ENCODE peak calls at places on chromosomes 2 and 18, in four cellular contexts. X is cardiac muscle cell, N is spleen, C is right lobe of liver. E is an unnamed sample.

GRCh38 chr2:168118733-168119518 is 128.5 kb downstream of the STK39 start:
- DNase-seq in X (peak), N (no peak), C (no peak), E (peak)

GRCh38 chr2:218431878-218432277 is 13.0 kb downstream of the VIL1 start:
- DNase-seq in X (no peak), N (peak), C (peak), E (no peak)

GRCh38 chr2:140529706-140530105 is 1601.1 kb downstream of the LRP1B start:
- DNase-seq in X (no peak), N (no peak), C (no peak), E (no peak)

GRCh38 chr2:219631925-219632757 is 4.7 kb downstream of the SLC4A3 start:
- DNase-seq in X (no peak), N (no peak), C (peak), E (no peak)

GRCh38 chr2:16525265-16525887 is 140.3 kb downstream of the CYRIA start:
- DNase-seq in X (peak), N (no peak), C (no peak), E (no peak)

GRCh38 chr2:60297296-60298010 is 256.0 kb downstream of the BCL11A start:
- DNase-seq in X (no peak), N (no peak), C (no peak), E (peak)

GRCh38 chr2:179447839-179448447 is 183.3 kb upstream of the SESTD1 start:
- DNase-seq in X (no peak), N (no peak), C (no peak), E (no peak)

GRCh38 chr2:138829326-138829725 is 49.1 kb upstream of the NXPH2 start:
- DNase-seq in X (peak), N (no peak), C (no peak), E (no peak)

GRCh38 chr18:8991131-8991530 is 111.4 kb upstream of the NDUFV2 start:
- DNase-seq in X (no peak), N (no peak), C (no peak), E (peak)

GRCh38 chr2:236776695-236777251 is 207.1 kb downstream of the ACKR3 start:
- DNase-seq in X (peak), N (no peak), C (no peak), E (peak)

GRCh38 chr2:131521961-131522781 is 5.5 kb upstream of the CCDC74A start:
- DNase-seq in X (no peak), N (peak), C (no peak), E (peak)

GRCh38 chr2:68244456-68244855 is 7.9 kb downstream of the PPP3R1 start:
- DNase-seq in X (peak), N (no peak), C (no peak), E (no peak)
- TF ChIP-seq CTCF in X (peak), N (no peak), C (peak), E (peak)

DNA sequence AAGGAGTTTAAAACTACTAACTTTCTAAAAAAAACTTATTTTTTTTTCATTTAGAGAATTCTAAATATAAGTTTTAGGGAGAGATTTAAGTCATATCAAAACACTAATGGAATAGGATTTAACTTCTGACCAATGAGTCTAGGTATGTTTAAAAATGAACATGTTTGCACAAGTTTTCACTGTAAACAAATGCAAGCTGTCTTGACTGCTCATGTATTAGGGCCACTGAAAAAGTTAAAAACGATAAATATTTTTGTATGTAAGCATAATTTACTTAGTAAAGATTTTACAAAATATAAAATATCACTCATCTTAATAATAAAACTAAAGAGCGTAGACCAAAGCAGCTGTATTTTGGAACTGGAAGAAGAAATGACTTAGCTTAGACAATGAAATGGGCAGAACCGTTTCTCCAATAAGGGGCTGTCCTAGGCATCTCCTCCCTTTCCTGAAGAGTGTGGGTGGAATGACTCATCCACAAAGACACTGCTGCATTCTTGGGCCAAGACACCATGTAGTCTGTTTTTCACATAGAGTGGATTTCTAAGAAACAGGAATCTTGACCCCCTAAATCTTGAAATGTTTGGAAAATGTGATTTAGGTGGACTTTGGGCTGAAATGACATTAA is 118.8 kb downstream of the MEP1B start:
- DNase-seq in X (peak), N (no peak), C (no peak), E (peak)
- H3K4me3 ChIP-seq in X (no peak), N (no peak), C (no peak), E (no peak)

DNA sequence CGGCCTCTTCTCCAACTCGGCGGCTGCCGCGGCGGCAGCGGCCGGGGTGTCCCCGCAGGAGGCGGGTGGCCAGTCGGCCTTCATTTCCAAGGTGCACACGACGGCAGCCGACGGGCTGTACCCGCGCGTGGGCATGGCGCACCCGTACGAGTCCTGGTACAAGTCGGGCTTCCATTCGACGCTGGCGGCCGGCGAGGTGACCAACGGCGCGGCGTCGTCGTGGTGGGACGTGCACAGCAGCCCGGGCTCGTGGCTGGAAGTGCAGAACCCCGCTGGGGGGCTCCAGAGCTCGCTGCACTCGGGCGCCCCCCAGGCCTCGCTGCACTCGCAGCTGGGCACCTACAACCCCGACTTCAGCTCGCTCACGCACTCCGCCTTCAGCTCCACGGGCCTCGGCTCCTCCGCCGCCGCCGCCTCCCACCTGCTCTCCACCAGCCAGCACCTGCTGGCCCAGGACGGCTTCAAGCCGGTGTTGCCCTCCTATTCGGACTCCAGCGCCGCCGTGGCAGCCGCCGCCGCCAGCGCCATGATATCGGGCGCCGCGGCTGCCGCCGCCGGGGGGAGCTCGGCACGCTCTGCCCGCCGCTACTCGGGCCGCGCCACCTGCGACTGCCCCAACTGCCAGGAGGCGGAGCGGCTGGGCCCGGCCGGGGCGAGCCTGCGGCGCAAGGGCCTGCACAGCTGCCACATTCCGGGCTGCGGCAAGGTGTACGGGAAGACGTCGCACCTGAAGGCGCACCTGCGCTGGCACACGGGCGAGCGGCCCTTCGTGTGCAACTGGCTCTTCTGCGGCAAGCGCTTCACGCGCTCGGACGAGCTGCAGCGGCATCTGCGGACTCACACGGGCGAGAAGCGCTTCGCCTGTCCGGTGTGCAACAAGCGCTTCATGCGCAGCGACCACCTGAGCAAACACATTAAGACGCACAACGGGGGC is 1.9 kb downstream of the SP9 start:
- DNase-seq in X (no peak), N (peak), C (no peak), E (no peak)
- TF ChIP-seq CTCF in X (peak), N (peak), C (peak), E (no peak)

GRCh38 chr18:32346667-32347066 is 124.0 kb downstream of the GAREM1 start:
- DNase-seq in X (peak), N (no peak), C (no peak), E (no peak)
- H3K4me3 ChIP-seq in X (no peak), N (no peak), C (no peak), E (no peak)

DNA sequence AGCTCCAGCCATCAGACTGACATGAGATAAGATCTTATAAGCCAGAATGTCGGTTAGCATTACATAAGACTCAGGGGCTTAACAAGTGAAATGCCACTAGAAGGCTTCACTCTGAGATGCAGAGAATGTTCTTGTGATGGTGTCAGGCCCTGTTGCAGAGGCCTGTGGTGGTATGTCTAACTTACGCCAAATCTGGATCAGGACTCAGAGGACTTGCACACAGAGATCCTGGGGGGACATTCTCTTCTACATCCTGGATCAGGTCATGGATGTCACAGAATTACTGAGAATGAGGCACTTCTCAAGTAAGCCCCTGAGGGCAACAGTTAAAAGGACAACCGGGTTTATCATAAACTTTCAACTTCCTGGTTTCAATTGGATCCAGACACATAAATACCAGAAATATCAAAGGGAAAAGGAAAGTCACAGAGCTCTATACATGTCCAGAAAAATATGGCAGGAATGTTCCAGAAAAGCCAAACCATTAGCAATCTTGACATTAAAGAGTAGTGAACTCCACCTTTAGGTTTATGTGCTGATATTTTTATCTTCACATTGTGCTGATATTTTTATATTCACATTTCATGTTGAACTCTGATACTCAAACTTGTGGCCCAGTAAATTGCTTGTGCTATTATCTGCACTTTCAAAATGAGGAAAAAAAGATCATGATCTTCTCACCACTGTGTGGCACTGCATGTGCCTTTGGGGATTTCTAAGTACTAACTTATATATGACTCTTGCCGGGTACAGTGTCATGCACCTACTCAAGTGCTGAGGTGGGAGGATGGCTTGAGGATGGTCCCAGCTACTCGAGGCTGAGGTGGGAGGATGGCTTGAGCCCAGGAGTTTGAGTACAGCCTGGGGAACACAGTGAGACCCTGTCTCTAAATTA is 137.5 kb upstream of the RNF152 start:
- DNase-seq in X (peak), N (no peak), C (no peak), E (peak)
- TF ChIP-seq CTCF in X (peak), N (no peak), C (peak), E (no peak)

GRCh38 chr2:6079405-6079804 is 387.2 kb downstream of the SOX11 start:
- DNase-seq in X (no peak), N (no peak), C (no peak), E (no peak)

GRCh38 chr2:6081542-6081872 is 389.3 kb downstream of the SOX11 start:
- DNase-seq in X (no peak), N (no peak), C (no peak), E (no peak)

GRCh38 chr2:6081955-6082354 is 389.8 kb downstream of the SOX11 start:
- DNase-seq in X (no peak), N (no peak), C (no peak), E (no peak)

GRCh38 chr2:6082619-6083018 is 390.4 kb downstream of the SOX11 start:
- DNase-seq in X (no peak), N (no peak), C (no peak), E (no peak)

GRCh38 chr2:6080837-6081541 is 388.8 kb downstream of the SOX11 start:
- DNase-seq in X (no peak), N (no peak), C (no peak), E (no peak)
- H3K4me3 ChIP-seq in X (no peak), N (no peak), C (no peak), E (no peak)

GRCh38 chr2:233235977-233236376 is 15.5 kb upstream of the ATG16L1 start:
- DNase-seq in X (no peak), N (no peak), C (no peak), E (no peak)
- TF ChIP-seq CTCF in X (no peak), N (no peak), C (no peak), E (no peak)

DNA sequence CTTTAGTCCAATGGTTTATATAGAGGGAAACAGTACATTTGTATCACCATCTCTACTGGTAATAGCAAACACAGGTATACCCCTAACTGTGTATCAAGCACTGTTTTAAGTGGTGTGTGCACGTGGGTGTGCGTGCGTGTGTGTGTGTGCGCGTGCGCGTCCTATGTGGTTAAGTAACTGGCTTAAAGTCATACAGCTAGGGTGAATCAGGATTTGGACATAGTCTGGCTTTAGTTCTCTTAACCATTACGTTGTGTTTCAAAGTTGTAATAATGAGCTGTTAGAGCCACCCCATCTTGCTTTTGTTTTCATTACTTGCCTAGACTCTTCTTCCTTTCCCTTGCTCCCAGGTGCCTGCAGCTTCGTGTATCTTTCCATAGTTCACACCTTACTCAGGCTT is 2.1 kb downstream of the HADHB start:
- DNase-seq in X (peak), N (no peak), C (no peak), E (peak)
- H3K4me3 ChIP-seq in X (no peak), N (no peak), C (no peak), E (no peak)

GRCh38 chr2:158002079-158002478 is 99.6 kb upstream of the UPP2 start:
- DNase-seq in X (no peak), N (no peak), C (no peak), E (no peak)

GRCh38 chr2:158009425-158009824 is 92.3 kb upstream of the UPP2 start:
- DNase-seq in X (peak), N (no peak), C (no peak), E (no peak)

GRCh38 chr2:158011055-158011771 is 90.5 kb upstream of the UPP2 start:
- DNase-seq in X (no peak), N (no peak), C (no peak), E (no peak)

GRCh38 chr2:158004131-158004530 is 97.5 kb upstream of the UPP2 start:
- DNase-seq in X (peak), N (no peak), C (no peak), E (peak)

GRCh38 chr2:158006961-158007664 is 94.6 kb upstream of the UPP2 start:
- DNase-seq in X (no peak), N (no peak), C (no peak), E (no peak)
- TF ChIP-seq CTCF in X (no peak), N (no peak), C (no peak), E (no peak)